ENCODE peak calls at places on chromosome 3, in four cellular contexts. One of them, this sample, is unnamed.

GRCh38 chr3:69385723-69386483 is at the start of gene FRMD4B:
- DNase-seq in osteoblast: peak; percentile 89
- DNase-seq in fibroblast of lung: peak; percentile 22
- DNase-seq in mesendoderm: peak; percentile 49
- DNase-seq in this sample: peak; percentile 71

GRCh38 chr3:50194128-50194902 is 2.9 kb downstream of the GNAT1 start:
- DNase-seq in osteoblast: peak; percentile 99
- DNase-seq in fibroblast of lung: peak; percentile 59
- DNase-seq in mesendoderm: peak; percentile 76
- DNase-seq in this sample: peak; percentile 82

GRCh38 chr3:138937690-138938055 is 9.3 kb downstream of the FOXL2 start:
- DNase-seq in osteoblast: peak; percentile 80
- DNase-seq in fibroblast of lung: no peak
- DNase-seq in mesendoderm: no peak
- DNase-seq in this sample: peak; percentile 67

GRCh38 chr3:25973111-25973510 is 183.2 kb downstream of the OXSM start:
- DNase-seq in osteoblast: no peak
- DNase-seq in fibroblast of lung: no peak
- DNase-seq in mesendoderm: no peak
- DNase-seq in this sample: peak; percentile 8

GRCh38 chr3:186400677-186401076 is 38.6 kb upstream of the DGKG start:
- DNase-seq in osteoblast: no peak
- DNase-seq in fibroblast of lung: no peak
- DNase-seq in mesendoderm: no peak
- DNase-seq in this sample: no peak

GRCh38 chr3:41169038-41169437 is 30.3 kb upstream of the CTNNB1 start:
- DNase-seq in osteoblast: no peak
- DNase-seq in fibroblast of lung: no peak
- DNase-seq in mesendoderm: no peak
- DNase-seq in this sample: no peak

GRCh38 chr3:40645883-40646282 is 121.1 kb downstream of the ZNF621 start:
- DNase-seq in osteoblast: no peak
- DNase-seq in fibroblast of lung: no peak
- DNase-seq in mesendoderm: no peak
- DNase-seq in this sample: no peak

GRCh38 chr3:169420429-169420828 is 243.1 kb downstream of the MECOM start:
- DNase-seq in osteoblast: no peak
- DNase-seq in fibroblast of lung: no peak
- DNase-seq in mesendoderm: no peak
- DNase-seq in this sample: no peak

GRCh38 chr3:60189304-60189703 is 1061.9 kb downstream of the FHIT start:
- DNase-seq in osteoblast: no peak
- DNase-seq in fibroblast of lung: no peak
- DNase-seq in mesendoderm: no peak
- DNase-seq in this sample: no peak

GRCh38 chr3:157131861-157132260 is 28.1 kb downstream of the CCNL1 start:
- DNase-seq in osteoblast: no peak
- DNase-seq in fibroblast of lung: no peak
- DNase-seq in mesendoderm: no peak
- DNase-seq in this sample: no peak

GRCh38 chr3:10248984-10249748 is 907 bp downstream of the TATDN2 start:
- DNase-seq in osteoblast: peak; percentile 90
- DNase-seq in fibroblast of lung: peak; percentile 4
- DNase-seq in mesendoderm: peak; percentile 45
- DNase-seq in this sample: peak; percentile 55

GRCh38 chr3:144109944-144110343 is 138.3 kb downstream of the DIPK2A start:
- DNase-seq in osteoblast: no peak
- DNase-seq in fibroblast of lung: no peak
- DNase-seq in mesendoderm: no peak
- DNase-seq in this sample: no peak

GRCh38 chr3:44000586-44000985 is 241.1 kb upstream of the TOPAZ1 start:
- DNase-seq in osteoblast: peak; percentile 95
- DNase-seq in fibroblast of lung: peak; percentile 76
- DNase-seq in mesendoderm: no peak
- DNase-seq in this sample: no peak

GRCh38 chr3:32238816-32239637 is 547 bp downstream of the CMTM8 start:
- DNase-seq in osteoblast: peak; percentile 90
- DNase-seq in fibroblast of lung: peak; percentile 36
- DNase-seq in mesendoderm: peak; percentile 59
- DNase-seq in this sample: peak; percentile 63

GRCh38 chr3:48222616-48223513 is at the start of gene CAMP:
- DNase-seq in osteoblast: peak; percentile 1
- DNase-seq in fibroblast of lung: peak; percentile 36
- DNase-seq in mesendoderm: no peak
- DNase-seq in this sample: no peak

GRCh38 chr3:141383555-141384129 is 15.3 kb downstream of the ZBTB38 start:
- DNase-seq in osteoblast: no peak
- DNase-seq in fibroblast of lung: peak; percentile 95
- DNase-seq in mesendoderm: no peak
- DNase-seq in this sample: no peak

GRCh38 chr3:79380581-79380980 is 387.2 kb downstream of the ROBO1 start:
- DNase-seq in osteoblast: no peak
- DNase-seq in fibroblast of lung: peak; percentile 14
- DNase-seq in mesendoderm: no peak
- DNase-seq in this sample: no peak

GRCh38 chr3:54964081-54964480 is 36.2 kb upstream of the LRTM1 start:
- DNase-seq in osteoblast: no peak
- DNase-seq in fibroblast of lung: no peak
- DNase-seq in mesendoderm: peak; percentile 71
- DNase-seq in this sample: no peak

DNA sequence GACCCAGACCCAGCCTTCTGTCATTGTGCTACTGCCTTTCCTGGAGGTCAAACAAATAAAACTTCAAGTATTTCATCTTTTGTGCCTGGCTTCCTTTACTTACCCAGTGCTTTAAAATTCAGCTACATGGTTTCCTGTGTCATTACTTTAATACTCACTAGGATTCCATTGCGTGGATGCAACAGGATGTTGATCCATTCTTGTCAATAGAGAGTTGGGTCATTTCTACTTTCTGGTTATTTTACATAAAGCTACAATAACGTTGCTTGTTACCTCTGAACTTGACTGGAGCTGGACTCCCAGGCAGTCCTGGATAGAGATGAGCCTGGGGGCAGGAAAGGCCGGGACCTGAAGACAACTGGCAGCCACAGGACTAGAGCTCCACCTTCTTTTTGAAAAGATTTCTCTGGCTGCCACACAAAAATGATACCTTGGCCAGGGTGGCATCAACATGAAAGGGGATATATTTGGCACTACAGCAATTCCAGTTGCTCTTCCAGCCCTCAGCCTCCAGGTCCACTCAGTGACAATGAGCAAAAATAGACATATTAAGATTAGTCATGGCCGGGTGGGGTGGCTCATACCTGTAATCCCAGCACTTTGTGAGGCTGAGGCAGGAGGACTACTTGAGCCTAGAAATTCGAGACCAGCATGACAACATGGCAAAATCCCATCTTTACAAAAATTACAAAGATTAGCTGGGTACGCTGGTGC is 23.3 kb upstream of the HEG1 start:
- DNase-seq in osteoblast: no peak
- DNase-seq in fibroblast of lung: no peak
- DNase-seq in mesendoderm: no peak
- DNase-seq in this sample: no peak
- H3K4me2 ChIP-seq in osteoblast: no peak overlapping the region
- H3K4me2 ChIP-seq in fibroblast of lung: no peak overlapping the region
- H3K4me2 ChIP-seq in mesendoderm: no peak overlapping the region
- H3K4me2 ChIP-seq in this sample: no peak overlapping the region

GRCh38 chr3:134311693-134312071 is 61.0 kb upstream of the RYK start:
- DNase-seq in osteoblast: no peak
- DNase-seq in fibroblast of lung: no peak
- DNase-seq in mesendoderm: no peak
- DNase-seq in this sample: no peak

GRCh38 chr3:134312873-134313838 is 61.1 kb downstream of the AMOTL2 start:
- DNase-seq in osteoblast: peak; percentile 93
- DNase-seq in fibroblast of lung: peak; percentile 82
- DNase-seq in mesendoderm: peak; percentile 92
- DNase-seq in this sample: peak; percentile 94

GRCh38 chr3:134311265-134311664 is 60.6 kb upstream of the RYK start:
- DNase-seq in osteoblast: peak; percentile 90
- DNase-seq in fibroblast of lung: peak; percentile 40
- DNase-seq in mesendoderm: no peak
- DNase-seq in this sample: no peak

GRCh38 chr3:134313839-134314587 is 60.2 kb downstream of the AMOTL2 start:
- DNase-seq in osteoblast: peak; percentile 92
- DNase-seq in fibroblast of lung: no peak
- DNase-seq in mesendoderm: peak; percentile 72
- DNase-seq in this sample: no peak

DNA sequence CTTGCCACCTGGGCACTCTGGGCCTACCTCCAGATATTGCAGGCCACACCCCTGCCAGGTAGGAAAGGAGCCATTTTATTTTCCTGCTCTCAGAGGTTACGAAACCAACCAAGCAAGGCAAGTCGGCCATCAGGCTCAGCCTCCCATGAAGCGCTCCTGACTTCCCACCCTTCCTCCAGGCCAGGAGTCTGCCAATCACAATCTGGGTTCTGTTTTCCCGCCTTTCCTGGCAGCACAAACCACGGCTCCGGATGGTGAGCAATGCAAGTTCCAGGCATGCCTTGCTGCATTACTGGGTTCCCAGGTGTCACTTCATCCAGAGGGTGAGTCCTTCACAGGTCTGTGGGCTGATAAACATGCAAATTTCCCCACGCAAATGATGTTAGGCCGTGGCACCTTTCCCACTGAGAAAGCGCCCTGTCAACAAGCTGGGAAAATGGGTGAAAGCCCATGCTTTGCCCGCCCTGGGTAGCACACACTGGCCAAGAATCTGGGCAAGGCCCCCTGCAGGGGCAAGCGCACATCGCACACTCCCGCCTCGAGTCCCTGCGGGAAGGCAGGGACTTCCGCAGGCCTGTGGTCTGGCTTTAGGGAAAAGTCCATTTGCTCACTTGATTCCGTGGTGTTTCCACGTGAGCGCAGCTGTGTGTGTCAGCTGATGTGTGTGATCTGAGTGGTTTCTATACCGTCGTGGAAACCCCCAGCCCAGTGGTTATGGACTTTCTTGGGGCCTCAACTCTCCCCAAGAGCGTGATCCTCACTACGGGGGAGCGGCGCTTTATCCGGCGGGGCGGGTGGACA is 61.6 kb upstream of the RYK start:
- DNase-seq in osteoblast: peak; percentile 82
- DNase-seq in fibroblast of lung: no peak
- DNase-seq in mesendoderm: peak; percentile 85
- DNase-seq in this sample: peak; percentile 67
- H3K4me2 ChIP-seq in osteoblast: no peak overlapping the region
- H3K4me2 ChIP-seq in fibroblast of lung: no peak overlapping the region
- H3K4me2 ChIP-seq in mesendoderm: no peak overlapping the region
- H3K4me2 ChIP-seq in this sample: peak overlapping the region; percentile 81

GRCh38 chr3:172167892-172168648 is 128.7 kb downstream of the FNDC3B start:
- DNase-seq in osteoblast: no peak
- DNase-seq in fibroblast of lung: peak; percentile 80
- DNase-seq in mesendoderm: no peak
- DNase-seq in this sample: no peak
- H3K4me2 ChIP-seq in osteoblast: no peak overlapping the region
- H3K4me2 ChIP-seq in fibroblast of lung: no peak overlapping the region
- H3K4me2 ChIP-seq in mesendoderm: no peak overlapping the region
- H3K4me2 ChIP-seq in this sample: no peak overlapping the region

GRCh38 chr3:112813016-112813415 is 33.6 kb downstream of the CD200R1L start:
- DNase-seq in osteoblast: no peak
- DNase-seq in fibroblast of lung: no peak
- DNase-seq in mesendoderm: no peak
- DNase-seq in this sample: no peak
- H3K4me2 ChIP-seq in osteoblast: no peak overlapping the region
- H3K4me2 ChIP-seq in fibroblast of lung: no peak overlapping the region
- H3K4me2 ChIP-seq in mesendoderm: no peak overlapping the region
- H3K4me2 ChIP-seq in this sample: no peak overlapping the region

DNA sequence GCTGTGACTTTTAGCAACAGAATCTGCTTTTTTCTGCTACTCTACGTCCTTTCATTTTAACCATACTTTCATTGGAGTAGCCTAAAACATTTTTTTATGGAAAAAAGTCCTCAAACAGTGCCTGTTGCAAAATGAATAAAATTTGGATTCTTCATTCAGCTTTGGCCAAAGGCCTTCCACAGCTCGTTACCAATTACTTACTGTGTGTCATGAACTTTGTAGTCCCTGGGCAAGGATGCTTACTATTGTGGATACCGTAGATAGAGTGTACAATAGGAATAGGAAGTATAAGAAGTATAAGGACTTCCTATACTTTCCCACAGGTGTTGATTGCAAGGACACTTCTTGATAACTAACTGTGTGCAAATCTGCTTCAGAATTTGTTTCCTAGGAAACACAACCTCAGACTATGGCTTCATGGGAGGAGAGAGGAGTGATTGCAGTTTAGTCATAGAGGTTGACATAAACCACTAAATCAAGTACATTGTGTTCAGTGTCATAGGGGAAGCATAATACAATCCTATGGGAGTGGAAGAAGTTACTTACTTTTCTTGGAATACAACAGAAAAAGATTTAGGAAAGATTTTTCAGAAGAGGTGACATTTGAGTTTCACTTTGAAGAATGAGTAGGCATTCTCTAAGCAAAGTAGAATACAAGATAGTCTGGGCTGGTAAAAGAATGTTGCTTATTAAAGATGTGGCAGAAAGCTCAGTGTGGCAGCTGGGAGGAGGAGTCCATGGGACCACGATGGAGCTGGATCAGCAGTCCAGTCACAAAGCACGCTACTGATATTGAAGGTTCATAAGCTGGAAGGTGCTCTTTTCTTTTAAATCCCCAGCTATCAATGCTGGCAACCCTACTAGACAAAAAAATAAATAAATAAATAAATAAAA is 309.7 kb upstream of the TPRG1 start:
- DNase-seq in osteoblast: no peak
- DNase-seq in fibroblast of lung: peak; percentile 50
- DNase-seq in mesendoderm: no peak
- DNase-seq in this sample: no peak
- H3K4me2 ChIP-seq in osteoblast: peak overlapping the region; percentile 26
- H3K4me2 ChIP-seq in fibroblast of lung: no peak overlapping the region
- H3K4me2 ChIP-seq in mesendoderm: no peak overlapping the region
- H3K4me2 ChIP-seq in this sample: no peak overlapping the region

This sample was measured in GM23338.